ENCODE peak calls at places on chromosomes 2 and 18, in four cellular contexts. F is KG1, K is OCI-M1, U is HEK293T. B is an unnamed sample.

GRCh38 chr2:221034026-221034701 is 537.9 kb downstream of the EPHA4 start:
- DNase-seq in F (no peak), K (no peak), U (no peak), B (no peak)

GRCh38 chr2:239534581-239535412 is 134.0 kb upstream of the HDAC4 start:
- DNase-seq in F (no peak), K (no peak), U (no peak), B (no peak)

GRCh38 chr2:62209427-62209991 is 13.6 kb downstream of the B3GNT2 start:
- DNase-seq in F (no peak), K (no peak), U (no peak), B (no peak)

GRCh38 chr18:63867368-63867767 is 20.1 kb upstream of the SERPINB2 start:
- DNase-seq in F (no peak), K (no peak), U (no peak), B (no peak)

GRCh38 chr2:67453365-67453764 is 56.2 kb downstream of the ETAA1 start:
- DNase-seq in F (no peak), K (no peak), U (no peak), B (no peak)

GRCh38 chr2:199404841-199405240 is 52.9 kb downstream of the SATB2 start:
- DNase-seq in F (no peak), K (peak; percentile 32), U (no peak), B (no peak)

GRCh38 chr18:42561521-42561920 is 554.0 kb downstream of the RIT2 start:
- DNase-seq in F (no peak), K (no peak), U (no peak), B (no peak)

GRCh38 chr2:167293172-167293781 is 405.0 kb downstream of the XIRP2 start:
- DNase-seq in F (no peak), K (no peak), U (peak; percentile 35), B (peak; percentile 15)

GRCh38 chr2:125386074-125386473 is 1269.9 kb upstream of the GYPC start:
- DNase-seq in F (no peak), K (no peak), U (no peak), B (no peak)

GRCh38 chr2:161426788-161427412 is 10.8 kb downstream of the TBR1 start:
- DNase-seq in F (no peak), K (no peak), U (no peak), B (no peak)

GRCh38 chr18:26480897-26481795 is 67.2 kb downstream of the KCTD1 start:
- DNase-seq in F (no peak), K (no peak), U (no peak), B (peak; percentile 54)